ENCODE peak calls at places on chromosomes 4 and X, in eight cellular contexts. F, O, N, L, Y, T, E and Q are unnamed samples.

GRCh38 chrX:12241026-12241425 is 102.8 kb downstream of the FRMPD4 start:
- DNase-seq in F (no peak), O (no peak), N (no peak), L (no peak), Y (no peak), T (no peak), E (no peak), Q (no peak)

GRCh38 chr4:185238750-185239149 is 29.4 kb downstream of the SNX25 start:
- DNase-seq in F (no peak), O (no peak), N (no peak), L (no peak), Y (no peak), T (no peak), E (no peak), Q (no peak)

GRCh38 chr4:3682236-3683076 is 83.7 kb upstream of the ADRA2C start:
- DNase-seq in F (no peak), O (no peak), N (no peak), L (no peak), Y (peak), T (no peak), E (no peak), Q (no peak)

GRCh38 chr4:73706811-73707210 is 33.6 kb upstream of the CXCL8 start:
- DNase-seq in F (no peak), O (no peak), N (no peak), L (no peak), Y (no peak), T (no peak), E (no peak), Q (no peak)

GRCh38 chr4:15106417-15106816 is 104.1 kb downstream of the CPEB2 start:
- DNase-seq in F (no peak), O (no peak), N (no peak), L (no peak), Y (no peak), T (no peak), E (no peak), Q (no peak)

GRCh38 chrX:69107231-69107739 is 58.0 kb downstream of the PJA1 start:
- DNase-seq in F (no peak), O (no peak), N (no peak), L (no peak), Y (no peak), T (no peak), E (peak), Q (peak)

GRCh38 chr4:72701987-72702819 is 133.2 kb upstream of the ADAMTS3 start:
- DNase-seq in F (no peak), O (no peak), N (peak), L (peak), Y (no peak), T (peak), E (no peak), Q (no peak)

GRCh38 chrX:35046646-35047231 is 104.1 kb downstream of the FAM47B start:
- DNase-seq in F (no peak), O (no peak), N (no peak), L (no peak), Y (no peak), T (no peak), E (no peak), Q (no peak)

GRCh38 chrX:17547658-17548057 is 172.7 kb downstream of the NHS start:
- DNase-seq in F (peak), O (no peak), N (no peak), L (peak), Y (no peak), T (peak), E (peak), Q (peak)

GRCh38 chr4:5746829-5747745 is 36.1 kb downstream of the EVC start:
- DNase-seq in F (no peak), O (no peak), N (no peak), L (no peak), Y (peak), T (no peak), E (no peak), Q (no peak)

GRCh38 chr4:176360446-176360845 is 40.7 kb downstream of the SPCS3 start:
- DNase-seq in F (no peak), O (no peak), N (no peak), L (no peak), Y (no peak), T (no peak), E (no peak), Q (no peak)

GRCh38 chr4:64158648-64159326 is 250.5 kb downstream of the TECRL start:
- DNase-seq in F (peak), O (no peak), N (no peak), L (peak), Y (no peak), T (peak), E (no peak), Q (no peak)

GRCh38 chrX:40318076-40318475 is 220.3 kb upstream of the BCOR start:
- DNase-seq in F (no peak), O (no peak), N (no peak), L (no peak), Y (no peak), T (no peak), E (no peak), Q (no peak)

GRCh38 chr4:105196523-105197145 is 50.0 kb downstream of the TET2 start:
- DNase-seq in F (no peak), O (no peak), N (no peak), L (no peak), Y (no peak), T (no peak), E (no peak), Q (no peak)

GRCh38 chrX:19846995-19847790 is 40.2 kb downstream of the SH3KBP1 start:
- DNase-seq in F (peak), O (no peak), N (peak), L (no peak), Y (no peak), T (peak), E (peak), Q (no peak)

GRCh38 chr4:100894339-100894870 is 376.6 kb upstream of the EMCN start:
- DNase-seq in F (no peak), O (no peak), N (no peak), L (no peak), Y (no peak), T (no peak), E (no peak), Q (no peak)

GRCh38 chr4:137823007-137823406 is 290.7 kb upstream of the PCDH18 start:
- DNase-seq in F (no peak), O (no peak), N (no peak), L (no peak), Y (no peak), T (no peak), E (no peak), Q (no peak)

GRCh38 chr4:161186750-161187149 is 977.0 kb downstream of the FSTL5 start:
- DNase-seq in F (no peak), O (no peak), N (no peak), L (no peak), Y (no peak), T (no peak), E (no peak), Q (no peak)

GRCh38 chrX:96379951-96380350 is 304.7 kb upstream of the DIAPH2 start:
- DNase-seq in F (no peak), O (no peak), N (no peak), L (no peak), Y (no peak), T (no peak), E (no peak), Q (no peak)

GRCh38 chr4:108168213-108168671 is 490 bp downstream of the LEF1 start:
- DNase-seq in F (no peak), O (peak), N (no peak), L (no peak), Y (no peak), T (no peak), E (no peak), Q (no peak)

GRCh38 chrX:49627030-49627777 is 28.4 kb downstream of the GAGE1 start:
- DNase-seq in F (peak), O (no peak), N (no peak), L (no peak), Y (no peak), T (no peak), E (no peak), Q (peak)

GRCh38 chrX:22247169-22247568 is 25.5 kb upstream of the CBLL2 start:
- DNase-seq in F (no peak), O (no peak), N (peak), L (no peak), Y (no peak), T (no peak), E (no peak), Q (no peak)

GRCh38 chr4:129804458-129804981 is 708.6 kb downstream of the C4orf33 start:
- DNase-seq in F (no peak), O (no peak), N (no peak), L (no peak), Y (no peak), T (no peak), E (no peak), Q (no peak)

GRCh38 chrX:105820247-105820646 is 2.1 kb upstream of the NRK start:
- DNase-seq in F (no peak), O (no peak), N (no peak), L (no peak), Y (no peak), T (no peak), E (no peak), Q (no peak)
- H3K4me3 ChIP-seq in F (no peak), O (no peak), N (no peak), L (no peak), Y (no peak), T (no peak), E (no peak), Q (no peak)

GRCh38 chr4:89109841-89110540 is 1.3 kb upstream of the TIGD2 start:
- DNase-seq in F (no peak), O (no peak), N (no peak), L (no peak), Y (no peak), T (no peak), E (no peak), Q (no peak)
- H3K4me3 ChIP-seq in F (no peak), O (peak), N (no peak), L (no peak), Y (peak), T (peak), E (peak), Q (peak)

GRCh38 chrX:100980608-100981497 is 11.3 kb downstream of the ARL13A start:
- DNase-seq in F (peak), O (no peak), N (no peak), L (no peak), Y (peak), T (peak), E (no peak), Q (no peak)
- H3K4me3 ChIP-seq in F (no peak), O (no peak), N (no peak), L (no peak), Y (no peak), T (no peak), E (no peak), Q (no peak)

DNA sequence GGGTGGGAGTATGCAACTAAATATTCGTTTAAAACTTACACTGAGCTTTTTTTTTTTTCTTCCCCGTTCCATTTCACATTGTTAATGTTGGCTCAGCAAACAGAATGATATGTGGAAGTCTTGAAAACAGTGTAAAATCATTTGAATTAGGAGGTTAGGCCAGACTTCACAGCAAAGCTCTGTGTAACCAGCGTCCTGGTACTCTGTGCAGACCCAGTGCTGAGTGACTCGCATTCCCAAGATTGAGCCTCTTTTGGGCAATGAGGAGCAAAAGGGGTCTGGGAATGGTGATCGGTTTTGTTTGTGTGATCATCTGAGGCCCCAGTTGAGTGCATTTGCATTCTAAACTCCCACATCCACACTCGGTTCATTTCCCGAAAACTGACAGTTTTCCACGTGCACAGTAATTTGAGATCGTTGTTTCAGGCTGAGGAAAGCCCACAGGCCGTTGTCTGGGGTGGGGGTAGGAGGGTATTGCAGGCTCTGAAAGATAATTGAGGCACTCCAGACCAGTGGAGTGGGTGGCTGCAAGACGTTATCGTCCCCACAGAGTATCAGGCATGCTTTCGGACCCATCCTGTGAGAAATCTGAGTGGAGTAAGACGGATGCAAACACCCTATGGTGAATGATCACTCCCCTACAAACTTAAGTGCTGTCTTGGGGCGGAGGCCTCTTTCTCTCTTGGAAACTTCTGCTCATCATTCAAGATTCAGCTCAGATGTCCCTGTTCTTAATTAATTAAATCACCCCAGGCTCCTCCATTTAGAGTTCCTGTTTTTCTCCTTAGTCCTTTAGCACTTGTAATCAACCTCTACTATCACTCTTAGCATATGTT is 96.0 kb downstream of the AFF1 start:
- DNase-seq in F (no peak), O (no peak), N (no peak), L (no peak), Y (no peak), T (no peak), E (no peak), Q (no peak)
- H3K4me3 ChIP-seq in F (no peak), O (no peak), N (no peak), L (no peak), Y (peak), T (no peak), E (peak), Q (no peak)

GRCh38 chr4:118265312-118266144 is 87.3 kb downstream of the PRSS12 start:
- DNase-seq in F (peak), O (no peak), N (no peak), L (no peak), Y (no peak), T (no peak), E (peak), Q (peak)
- H3K4me3 ChIP-seq in F (no peak), O (peak), N (peak), L (peak), Y (peak), T (peak), E (peak), Q (peak)

DNA sequence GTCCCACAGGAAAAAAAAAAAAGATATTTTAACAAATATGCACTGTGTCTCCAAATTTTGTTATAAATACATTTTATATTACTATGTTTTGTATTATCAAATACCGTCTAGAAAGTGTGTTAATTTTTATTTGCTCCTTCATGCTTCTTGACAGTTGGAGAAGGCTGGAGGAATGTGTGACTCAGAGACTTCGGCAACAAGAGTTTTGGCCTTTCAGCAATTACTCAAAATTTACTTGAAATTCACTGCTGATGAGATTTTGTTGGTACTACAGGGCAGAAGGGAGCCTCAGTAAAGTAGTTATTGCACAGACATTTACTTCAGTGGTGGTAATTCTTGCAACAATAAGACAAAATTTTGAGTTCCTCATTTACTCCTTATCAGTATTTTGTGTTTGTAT is 2164.0 kb downstream of the PCDH7 start:
- DNase-seq in F (no peak), O (no peak), N (no peak), L (no peak), Y (no peak), T (no peak), E (no peak), Q (no peak)
- H3K4me3 ChIP-seq in F (no peak), O (no peak), N (no peak), L (no peak), Y (no peak), T (no peak), E (no peak), Q (no peak)

DNA sequence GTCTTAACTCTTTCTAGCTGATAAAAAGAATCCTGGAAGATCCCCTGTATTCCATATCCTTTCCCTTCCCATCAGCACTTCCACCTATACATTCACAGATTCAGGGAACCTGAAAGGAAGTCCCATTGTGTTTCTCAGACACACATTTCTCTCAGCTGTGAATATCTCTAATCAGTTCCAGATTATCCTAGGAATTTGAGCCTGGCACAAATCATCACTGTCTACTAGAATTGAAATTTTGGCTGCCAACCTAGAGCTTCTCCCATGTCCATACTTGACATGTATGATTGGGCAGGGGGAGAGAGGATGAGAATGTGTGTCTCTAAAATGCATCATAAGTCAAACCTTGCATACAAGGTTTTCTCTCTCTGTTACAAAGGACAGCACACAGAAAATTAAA is 53.1 kb downstream of the NDST3 start:
- DNase-seq in F (no peak), O (no peak), N (no peak), L (no peak), Y (no peak), T (no peak), E (no peak), Q (no peak)
- H3K4me3 ChIP-seq in F (no peak), O (no peak), N (no peak), L (no peak), Y (no peak), T (no peak), E (no peak), Q (no peak)

GRCh38 chr4:172868271-172868670 is 300.3 kb upstream of the GALNT7 start:
- DNase-seq in F (no peak), O (no peak), N (no peak), L (no peak), Y (no peak), T (no peak), E (no peak), Q (no peak)
- H3K4me3 ChIP-seq in F (no peak), O (no peak), N (no peak), L (no peak), Y (no peak), T (no peak), E (no peak), Q (no peak)

DNA sequence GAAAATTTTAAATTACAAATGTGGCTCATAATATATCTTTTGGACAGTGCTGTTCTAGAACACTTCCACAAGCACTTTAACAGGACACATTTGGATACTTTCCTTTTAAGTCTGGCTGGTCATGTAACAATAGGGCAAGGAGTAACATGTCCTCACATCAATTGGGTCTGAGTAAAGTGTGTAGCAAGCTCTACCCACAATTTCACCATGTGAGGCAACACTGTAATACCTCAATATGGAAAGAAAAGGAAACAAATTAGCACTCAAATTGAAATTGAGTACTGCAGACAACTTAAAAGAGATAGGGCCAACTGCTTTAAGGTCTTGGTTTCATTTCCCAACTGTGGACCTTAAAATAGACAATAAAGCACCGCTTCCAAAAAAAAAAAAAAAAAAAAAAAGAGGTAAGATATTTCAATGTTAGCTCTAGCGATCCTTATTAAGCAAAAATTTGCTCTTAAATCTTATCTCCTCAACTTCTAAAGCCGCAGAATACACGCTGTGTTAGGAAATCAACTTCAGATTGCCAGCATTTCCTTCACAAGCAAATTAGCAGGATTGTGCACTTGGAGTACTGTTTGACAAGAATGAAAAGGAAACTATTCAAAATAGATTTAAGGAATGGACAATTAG is 1.7 kb downstream of the CASK start:
- DNase-seq in F (no peak), O (no peak), N (no peak), L (no peak), Y (no peak), T (no peak), E (no peak), Q (no peak)
- H3K4me3 ChIP-seq in F (peak), O (peak), N (peak), L (peak), Y (peak), T (peak), E (peak), Q (peak)

GRCh38 chrX:43663173-43663572 is 7.1 kb downstream of the MAOA start:
- DNase-seq in F (no peak), O (no peak), N (no peak), L (no peak), Y (no peak), T (no peak), E (no peak), Q (no peak)

GRCh38 chrX:43664258-43664657 is 8.2 kb downstream of the MAOA start:
- DNase-seq in F (no peak), O (no peak), N (no peak), L (no peak), Y (no peak), T (no peak), E (no peak), Q (no peak)

GRCh38 chrX:43666301-43666912 is 10.3 kb downstream of the MAOA start:
- DNase-seq in F (no peak), O (no peak), N (no peak), L (no peak), Y (no peak), T (no peak), E (no peak), Q (no peak)

GRCh38 chrX:43664708-43665107 is 8.6 kb downstream of the MAOA start:
- DNase-seq in F (no peak), O (no peak), N (no peak), L (no peak), Y (no peak), T (no peak), E (no peak), Q (no peak)

GRCh38 chrX:43661521-43662240 is 5.6 kb downstream of the MAOA start:
- DNase-seq in F (no peak), O (no peak), N (no peak), L (no peak), Y (no peak), T (peak), E (no peak), Q (no peak)
- H3K4me3 ChIP-seq in F (no peak), O (no peak), N (no peak), L (no peak), Y (peak), T (no peak), E (no peak), Q (no peak)